ENCODE peak calls at places on chromosomes 12 and 14, in nine cellular contexts. One of them, this sample, is unnamed.

GRCh38 chr12:92045852-92046251 is 99.8 kb downstream of the BTG1 start:
- DNase-seq in central memory CD8-positive, alpha-beta T cell: no peak
- DNase-seq in left lobe of liver: no peak
- DNase-seq in H7: no peak
- DNase-seq in SW480: no peak
- DNase-seq in heart right ventricle: no peak
- DNase-seq in GM13977: no peak
- DNase-seq in frontal cortex: no peak
- DNase-seq in small intestine: no peak
- DNase-seq in this sample: no peak

GRCh38 chr14:29927596-29928341 is at the start of gene PRKD1:
- DNase-seq in GM13977: no peak
- DNase-seq in SW480: peak; percentile 8
- DNase-seq in heart right ventricle: peak; percentile 69
- DNase-seq in H7: peak; percentile 90
- DNase-seq in central memory CD8-positive, alpha-beta T cell: no peak
- DNase-seq in frontal cortex: peak; percentile 90
- DNase-seq in small intestine: peak; percentile 39
- DNase-seq in left lobe of liver: peak; percentile 62
- DNase-seq in this sample: no peak

GRCh38 chr14:35068238-35069012 is 22.4 kb downstream of the FAM177A1 start:
- DNase-seq in small intestine: peak; percentile 88
- DNase-seq in left lobe of liver: no peak
- DNase-seq in GM13977: no peak
- DNase-seq in SW480: no peak
- DNase-seq in H7: no peak
- DNase-seq in heart right ventricle: no peak
- DNase-seq in central memory CD8-positive, alpha-beta T cell: no peak
- DNase-seq in frontal cortex: no peak
- DNase-seq in this sample: no peak

GRCh38 chr14:45891417-45892080 is 638.5 kb upstream of the MIS18BP1 start:
- DNase-seq in SW480: peak; percentile 42
- DNase-seq in heart right ventricle: no peak
- DNase-seq in left lobe of liver: no peak
- DNase-seq in frontal cortex: no peak
- DNase-seq in H7: peak; percentile 28
- DNase-seq in GM13977: no peak
- DNase-seq in small intestine: no peak
- DNase-seq in central memory CD8-positive, alpha-beta T cell: no peak
- DNase-seq in this sample: no peak

GRCh38 chr12:76449993-76450392 is 101.8 kb upstream of the BBS10 start:
- DNase-seq in frontal cortex: no peak
- DNase-seq in heart right ventricle: no peak
- DNase-seq in SW480: no peak
- DNase-seq in left lobe of liver: no peak
- DNase-seq in H7: no peak
- DNase-seq in central memory CD8-positive, alpha-beta T cell: no peak
- DNase-seq in small intestine: no peak
- DNase-seq in GM13977: no peak
- DNase-seq in this sample: no peak

GRCh38 chr14:71515520-71515919 is 416.7 kb upstream of the RGS6 start:
- DNase-seq in small intestine: no peak
- DNase-seq in SW480: no peak
- DNase-seq in heart right ventricle: no peak
- DNase-seq in left lobe of liver: no peak
- DNase-seq in H7: no peak
- DNase-seq in GM13977: no peak
- DNase-seq in frontal cortex: no peak
- DNase-seq in central memory CD8-positive, alpha-beta T cell: no peak
- DNase-seq in this sample: no peak

GRCh38 chr12:22334696-22335290 is at the start of gene ST8SIA1:
- DNase-seq in left lobe of liver: no peak
- DNase-seq in heart right ventricle: peak; percentile 29
- DNase-seq in central memory CD8-positive, alpha-beta T cell: peak; percentile 50
- DNase-seq in H7: peak; percentile 81
- DNase-seq in GM13977: peak; percentile 56
- DNase-seq in small intestine: peak; percentile 31
- DNase-seq in SW480: peak; percentile 24
- DNase-seq in frontal cortex: peak; percentile 49
- DNase-seq in this sample: no peak

GRCh38 chr14:76775695-76776305 is 14.5 kb downstream of the VASH1 start:
- DNase-seq in left lobe of liver: peak; percentile 41
- DNase-seq in H7: peak; percentile 55
- DNase-seq in heart right ventricle: no peak
- DNase-seq in SW480: no peak
- DNase-seq in central memory CD8-positive, alpha-beta T cell: no peak
- DNase-seq in GM13977: no peak
- DNase-seq in small intestine: no peak
- DNase-seq in frontal cortex: no peak
- DNase-seq in this sample: no peak

GRCh38 chr12:53867216-53868012 is 71.2 kb upstream of the HOXC13 start:
- DNase-seq in SW480: peak; percentile 82
- DNase-seq in small intestine: no peak
- DNase-seq in GM13977: no peak
- DNase-seq in frontal cortex: no peak
- DNase-seq in H7: peak; percentile 47
- DNase-seq in heart right ventricle: no peak
- DNase-seq in left lobe of liver: no peak
- DNase-seq in central memory CD8-positive, alpha-beta T cell: no peak
- DNase-seq in this sample: no peak

GRCh38 chr12:15208871-15209656 is 12.2 kb downstream of the RERG start:
- DNase-seq in heart right ventricle: no peak
- DNase-seq in left lobe of liver: no peak
- DNase-seq in SW480: no peak
- DNase-seq in small intestine: no peak
- DNase-seq in central memory CD8-positive, alpha-beta T cell: no peak
- DNase-seq in GM13977: no peak
- DNase-seq in frontal cortex: no peak
- DNase-seq in H7: no peak
- DNase-seq in this sample: no peak

GRCh38 chr12:50597200-50598195 is 92.7 kb downstream of the DIP2B start:
- DNase-seq in small intestine: no peak
- DNase-seq in H7: peak; percentile 35
- DNase-seq in SW480: no peak
- DNase-seq in central memory CD8-positive, alpha-beta T cell: no peak
- DNase-seq in GM13977: peak; percentile 82
- DNase-seq in frontal cortex: peak; percentile 65
- DNase-seq in left lobe of liver: no peak
- DNase-seq in heart right ventricle: no peak
- DNase-seq in this sample: peak; percentile 55

GRCh38 chr14:21525571-21525970 is 575 bp downstream of the SALL2 start:
- DNase-seq in GM13977: no peak
- DNase-seq in left lobe of liver: no peak
- DNase-seq in heart right ventricle: no peak
- DNase-seq in SW480: no peak
- DNase-seq in small intestine: no peak
- DNase-seq in frontal cortex: no peak
- DNase-seq in central memory CD8-positive, alpha-beta T cell: no peak
- DNase-seq in H7: no peak
- DNase-seq in this sample: no peak

GRCh38 chr12:128734391-128734790 is 89.4 kb downstream of the SLC15A4 start:
- DNase-seq in left lobe of liver: no peak
- DNase-seq in frontal cortex: no peak
- DNase-seq in H7: no peak
- DNase-seq in heart right ventricle: no peak
- DNase-seq in SW480: no peak
- DNase-seq in small intestine: no peak
- DNase-seq in central memory CD8-positive, alpha-beta T cell: no peak
- DNase-seq in GM13977: no peak
- DNase-seq in this sample: no peak

GRCh38 chr14:101944451-101944850 is 19.9 kb upstream of the DYNC1H1 start:
- DNase-seq in heart right ventricle: no peak
- DNase-seq in H7: no peak
- DNase-seq in GM13977: no peak
- DNase-seq in small intestine: no peak
- DNase-seq in frontal cortex: no peak
- DNase-seq in left lobe of liver: no peak
- DNase-seq in SW480: no peak
- DNase-seq in central memory CD8-positive, alpha-beta T cell: no peak
- DNase-seq in this sample: no peak

GRCh38 chr14:78016532-78016931 is 153.6 kb upstream of the NRXN3 start:
- DNase-seq in central memory CD8-positive, alpha-beta T cell: no peak
- DNase-seq in small intestine: no peak
- DNase-seq in heart right ventricle: no peak
- DNase-seq in GM13977: no peak
- DNase-seq in frontal cortex: no peak
- DNase-seq in SW480: no peak
- DNase-seq in H7: no peak
- DNase-seq in left lobe of liver: no peak
- DNase-seq in this sample: no peak

GRCh38 chr12:71556881-71557280 is 106.8 kb downstream of the ZFC3H1 start:
- DNase-seq in heart right ventricle: no peak
- DNase-seq in GM13977: no peak
- DNase-seq in small intestine: no peak
- DNase-seq in frontal cortex: no peak
- DNase-seq in central memory CD8-positive, alpha-beta T cell: no peak
- DNase-seq in H7: no peak
- DNase-seq in SW480: peak; percentile 75
- DNase-seq in left lobe of liver: no peak
- DNase-seq in this sample: no peak

GRCh38 chr12:15540469-15540872 is 218.2 kb downstream of the PTPRO start:
- DNase-seq in frontal cortex: no peak
- DNase-seq in small intestine: no peak
- DNase-seq in SW480: no peak
- DNase-seq in H7: no peak
- DNase-seq in GM13977: no peak
- DNase-seq in central memory CD8-positive, alpha-beta T cell: no peak
- DNase-seq in heart right ventricle: no peak
- DNase-seq in left lobe of liver: no peak
- DNase-seq in this sample: no peak

GRCh38 chr14:75993567-75994041 is 8.0 kb downstream of the IFT43 start:
- DNase-seq in SW480: no peak
- DNase-seq in left lobe of liver: no peak
- DNase-seq in frontal cortex: no peak
- DNase-seq in GM13977: no peak
- DNase-seq in H7: no peak
- DNase-seq in small intestine: peak; percentile 98
- DNase-seq in central memory CD8-positive, alpha-beta T cell: no peak
- DNase-seq in heart right ventricle: no peak
- DNase-seq in this sample: peak; percentile 47

GRCh38 chr12:6229823-6230222 is 29.6 kb downstream of the CD9 start:
- DNase-seq in heart right ventricle: peak; percentile 69
- DNase-seq in left lobe of liver: no peak
- DNase-seq in small intestine: peak; percentile 58
- DNase-seq in GM13977: no peak
- DNase-seq in H7: no peak
- DNase-seq in SW480: peak; percentile 82
- DNase-seq in central memory CD8-positive, alpha-beta T cell: no peak
- DNase-seq in frontal cortex: no peak
- DNase-seq in this sample: no peak

GRCh38 chr12:39586811-39587210 is 32.8 kb downstream of the ABCD2 start:
- DNase-seq in small intestine: no peak
- DNase-seq in heart right ventricle: no peak
- DNase-seq in left lobe of liver: no peak
- DNase-seq in GM13977: no peak
- DNase-seq in H7: no peak
- DNase-seq in frontal cortex: no peak
- DNase-seq in central memory CD8-positive, alpha-beta T cell: no peak
- DNase-seq in SW480: no peak
- DNase-seq in this sample: no peak

GRCh38 chr12:182381-182883 is 31.5 kb downstream of the SLC6A12 start:
- DNase-seq in central memory CD8-positive, alpha-beta T cell: no peak
- DNase-seq in GM13977: no peak
- DNase-seq in left lobe of liver: no peak
- DNase-seq in heart right ventricle: peak; percentile 51
- DNase-seq in frontal cortex: no peak
- DNase-seq in SW480: no peak
- DNase-seq in small intestine: no peak
- DNase-seq in H7: peak; percentile 59
- DNase-seq in this sample: no peak

GRCh38 chr12:129871991-129872969 is 31.5 kb downstream of the TMEM132D start:
- DNase-seq in frontal cortex: no peak
- DNase-seq in central memory CD8-positive, alpha-beta T cell: no peak
- DNase-seq in SW480: no peak
- DNase-seq in H7: peak; percentile 35
- DNase-seq in GM13977: no peak
- DNase-seq in heart right ventricle: no peak
- DNase-seq in left lobe of liver: no peak
- DNase-seq in small intestine: no peak
- DNase-seq in this sample: no peak

GRCh38 chr12:106341086-106341879 is 16.3 kb upstream of the POLR3B start:
- DNase-seq in small intestine: no peak
- DNase-seq in frontal cortex: no peak
- DNase-seq in H7: no peak
- DNase-seq in left lobe of liver: no peak
- DNase-seq in SW480: no peak
- DNase-seq in central memory CD8-positive, alpha-beta T cell: no peak
- DNase-seq in heart right ventricle: peak; percentile 19
- DNase-seq in GM13977: no peak
- DNase-seq in this sample: no peak

GRCh38 chr14:69951263-69951662 is 72.0 kb downstream of the SMOC1 start:
- DNase-seq in small intestine: no peak
- DNase-seq in SW480: no peak
- DNase-seq in GM13977: no peak
- DNase-seq in central memory CD8-positive, alpha-beta T cell: no peak
- DNase-seq in frontal cortex: no peak
- DNase-seq in H7: no peak
- DNase-seq in left lobe of liver: no peak
- DNase-seq in heart right ventricle: no peak
- DNase-seq in this sample: no peak

GRCh38 chr12:49796606-49797451 is 31.4 kb downstream of the NCKAP5L start:
- DNase-seq in frontal cortex: no peak
- DNase-seq in central memory CD8-positive, alpha-beta T cell: no peak
- DNase-seq in SW480: no peak
- DNase-seq in small intestine: no peak
- DNase-seq in H7: peak; percentile 57
- DNase-seq in GM13977: no peak
- DNase-seq in heart right ventricle: no peak
- DNase-seq in left lobe of liver: no peak
- DNase-seq in this sample: no peak

GRCh38 chr14:49977126-49977841 is 84.4 kb downstream of the ARF6 start:
- DNase-seq in SW480: no peak
- DNase-seq in small intestine: peak; percentile 31
- DNase-seq in H7: no peak
- DNase-seq in left lobe of liver: no peak
- DNase-seq in frontal cortex: no peak
- DNase-seq in heart right ventricle: no peak
- DNase-seq in GM13977: peak; percentile 58
- DNase-seq in central memory CD8-positive, alpha-beta T cell: no peak
- DNase-seq in this sample: no peak

GRCh38 chr12:102539651-102540553 is 59.5 kb upstream of the IGF1 start:
- DNase-seq in H7: no peak
- DNase-seq in small intestine: no peak
- DNase-seq in frontal cortex: no peak
- DNase-seq in heart right ventricle: no peak
- DNase-seq in SW480: peak; percentile 37
- DNase-seq in left lobe of liver: no peak
- DNase-seq in central memory CD8-positive, alpha-beta T cell: no peak
- DNase-seq in GM13977: no peak
- DNase-seq in this sample: no peak

GRCh38 chr12:113990548-113991223 is 24.6 kb upstream of the RBM19 start:
- DNase-seq in frontal cortex: no peak
- DNase-seq in GM13977: no peak
- DNase-seq in heart right ventricle: no peak
- DNase-seq in SW480: no peak
- DNase-seq in H7: peak; percentile 31
- DNase-seq in central memory CD8-positive, alpha-beta T cell: no peak
- DNase-seq in small intestine: no peak
- DNase-seq in left lobe of liver: no peak
- DNase-seq in this sample: no peak

GRCh38 chr14:101521978-101522377 is 39.3 kb upstream of the DIO3 start:
- DNase-seq in left lobe of liver: no peak
- DNase-seq in heart right ventricle: no peak
- DNase-seq in central memory CD8-positive, alpha-beta T cell: no peak
- DNase-seq in H7: no peak
- DNase-seq in frontal cortex: no peak
- DNase-seq in small intestine: no peak
- DNase-seq in SW480: no peak
- DNase-seq in GM13977: no peak
- DNase-seq in this sample: no peak

GRCh38 chr14:100440207-100440631 is 117.1 kb downstream of the SLC25A47 start:
- DNase-seq in left lobe of liver: peak; percentile 83
- DNase-seq in heart right ventricle: peak; percentile 33
- DNase-seq in GM13977: peak; percentile 62
- DNase-seq in SW480: peak; percentile 91
- DNase-seq in central memory CD8-positive, alpha-beta T cell: no peak
- DNase-seq in small intestine: peak; percentile 82
- DNase-seq in H7: peak; percentile 87
- DNase-seq in frontal cortex: peak; percentile 31
- DNase-seq in this sample: no peak

GRCh38 chr12:9597365-9597764 is 10.4 kb downstream of the KLRB1 start:
- DNase-seq in small intestine: no peak
- DNase-seq in heart right ventricle: no peak
- DNase-seq in central memory CD8-positive, alpha-beta T cell: no peak
- DNase-seq in SW480: no peak
- DNase-seq in H7: no peak
- DNase-seq in left lobe of liver: no peak
- DNase-seq in frontal cortex: no peak
- DNase-seq in GM13977: no peak
- DNase-seq in this sample: no peak

This sample was measured in GM12878.